ENCODE peak calls at places on chromosomes 4 and X, in six cellular contexts. D, I, C, J, N and A are unnamed samples.

GRCh38 chr4:153232768-153233167 is 28.5 kb downstream of the TRIM2 start:
- DNase-seq in D (no peak), I (no peak), C (peak), J (no peak), N (peak), A (no peak)

GRCh38 chrX:98299785-98300184 is 1416.1 kb downstream of the RPA4 start:
- DNase-seq in D (no peak), I (no peak), C (no peak), J (peak), N (no peak), A (no peak)

GRCh38 chr4:188037003-188037713 is 41.6 kb downstream of the ZFP42 start:
- DNase-seq in D (no peak), I (no peak), C (no peak), J (no peak), N (no peak), A (no peak)

GRCh38 chr4:185005209-185005819 is 13.0 kb upstream of the HELT start:
- DNase-seq in D (peak), I (peak), C (peak), J (peak), N (peak), A (peak)

GRCh38 chrX:136750364-136750763 is 30.4 kb downstream of the ARHGEF6 start:
- DNase-seq in D (no peak), I (no peak), C (no peak), J (peak), N (no peak), A (no peak)

GRCh38 chr4:10584042-10584441 is 100.5 kb downstream of the CLNK start:
- DNase-seq in D (no peak), I (no peak), C (no peak), J (peak), N (no peak), A (peak)

GRCh38 chr4:84632092-84632491 is 49.2 kb downstream of the CDS1 start:
- DNase-seq in D (no peak), I (no peak), C (no peak), J (peak), N (no peak), A (peak)

GRCh38 chr4:3369781-3370660 is 71.7 kb upstream of the HGFAC start:
- DNase-seq in D (no peak), I (peak), C (no peak), J (peak), N (peak), A (peak)

GRCh38 chrX:132963846-132964245 is 5.4 kb upstream of the HS6ST2 start:
- DNase-seq in D (no peak), I (no peak), C (no peak), J (no peak), N (no peak), A (no peak)

GRCh38 chrX:120200851-120201250 is 42.4 kb downstream of the RHOXF2 start:
- DNase-seq in D (no peak), I (no peak), C (no peak), J (no peak), N (no peak), A (no peak)

GRCh38 chr4:72770708-72771107 is 201.7 kb upstream of the ADAMTS3 start:
- DNase-seq in D (no peak), I (no peak), C (no peak), J (no peak), N (no peak), A (no peak)

GRCh38 chrX:72005046-72005445 is 94.4 kb downstream of the NHSL2 start:
- DNase-seq in D (no peak), I (no peak), C (no peak), J (no peak), N (no peak), A (no peak)

GRCh38 chrX:11386001-11386523 is 92.8 kb downstream of the AMELX start:
- DNase-seq in D (no peak), I (no peak), C (no peak), J (peak), N (no peak), A (no peak)

GRCh38 chrX:101397779-101398178 is 7.0 kb downstream of the RPL36A start:
- DNase-seq in D (no peak), I (no peak), C (no peak), J (no peak), N (no peak), A (no peak)

DNA sequence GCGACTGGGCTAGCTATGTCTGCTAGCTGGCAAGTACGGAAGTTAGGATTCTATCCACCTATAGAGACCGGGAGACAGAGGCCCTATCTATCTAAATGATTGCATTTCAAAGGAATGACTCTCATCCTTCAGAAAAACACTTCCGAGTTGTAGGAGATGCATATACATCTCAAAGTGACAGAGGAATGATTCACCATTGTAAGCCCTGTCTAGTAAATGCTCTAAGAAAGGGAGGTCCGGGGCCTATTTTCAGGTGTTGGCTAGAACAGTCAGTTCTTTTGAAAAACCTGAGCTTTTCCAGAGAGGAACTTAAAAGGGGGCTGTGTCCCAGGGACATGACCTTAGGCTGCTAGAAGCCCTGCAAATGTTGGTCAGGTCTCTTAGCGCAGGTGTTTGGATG is 262.9 kb upstream of the IL1RAPL1 start:
- DNase-seq in D (no peak), I (no peak), C (no peak), J (no peak), N (no peak), A (no peak)
- H3K4me3 ChIP-seq in D (no peak), I (no peak), C (no peak), J (no peak), N (no peak), A (no peak)

GRCh38 chr4:158912390-158913175 is 143.8 kb downstream of the FNIP2 start:
- DNase-seq in D (no peak), I (no peak), C (no peak), J (no peak), N (no peak), A (no peak)

GRCh38 chr4:158915683-158916241 is 146.9 kb downstream of the FNIP2 start:
- DNase-seq in D (no peak), I (no peak), C (no peak), J (no peak), N (no peak), A (no peak)

GRCh38 chr4:158914178-158914577 is 145.4 kb downstream of the FNIP2 start:
- DNase-seq in D (no peak), I (no peak), C (no peak), J (peak), N (no peak), A (no peak)

DNA sequence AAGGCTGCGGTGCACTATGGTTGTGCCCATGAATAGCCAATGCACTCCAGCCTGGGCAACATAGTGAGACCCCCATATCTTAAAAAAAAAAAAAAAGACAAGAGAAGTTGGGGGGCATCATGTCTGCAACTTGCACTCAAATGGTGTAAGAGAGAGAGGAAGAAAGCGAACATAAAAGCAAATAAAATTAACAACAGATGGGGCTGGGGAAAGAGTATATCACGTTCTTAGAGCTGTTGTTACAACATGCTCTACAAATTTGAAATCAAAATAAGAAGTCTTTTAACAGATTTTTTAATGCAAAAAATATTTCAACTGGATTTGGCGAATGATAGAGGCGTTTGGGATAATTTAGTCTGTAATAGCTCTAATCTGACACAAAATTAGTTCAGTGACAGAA is 144.9 kb downstream of the FNIP2 start:
- DNase-seq in D (no peak), I (no peak), C (no peak), J (no peak), N (no peak), A (no peak)
- H3K4me3 ChIP-seq in D (no peak), I (no peak), C (no peak), J (no peak), N (no peak), A (no peak)

DNA sequence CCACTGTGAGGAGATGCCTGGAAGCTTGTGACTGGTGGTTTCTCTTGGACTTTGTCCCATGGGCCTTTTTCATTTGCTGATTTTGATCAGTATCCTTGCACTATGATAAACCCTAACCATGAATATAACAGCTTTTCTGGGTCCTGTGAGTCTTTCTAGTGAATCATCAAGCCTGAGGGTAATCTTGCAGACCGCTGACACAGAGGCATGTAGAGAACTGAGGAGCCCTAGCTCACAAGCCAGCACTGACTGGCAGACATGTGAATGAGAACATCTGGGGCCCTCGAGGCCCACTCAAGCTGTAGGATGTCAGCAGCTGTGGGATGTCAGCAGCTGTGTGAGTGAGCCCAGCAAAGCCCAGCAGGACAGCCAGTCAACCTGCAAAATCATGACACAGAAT is 36.7 kb downstream of the HMGB3 start:
- DNase-seq in D (no peak), I (no peak), C (no peak), J (no peak), N (no peak), A (no peak)
- H3K4me3 ChIP-seq in D (no peak), I (no peak), C (no peak), J (no peak), N (no peak), A (no peak)

GRCh38 chr4:118036336-118036735 is 2.0 kb downstream of the NDST3 start:
- DNase-seq in D (no peak), I (no peak), C (no peak), J (no peak), N (no peak), A (no peak)

GRCh38 chr4:118034061-118034785 is at the start of gene NDST3:
- DNase-seq in D (peak), I (no peak), C (peak), J (peak), N (no peak), A (peak)

GRCh38 chr4:118035309-118035708 is 1.0 kb downstream of the NDST3 start:
- DNase-seq in D (no peak), I (no peak), C (no peak), J (no peak), N (no peak), A (no peak)

GRCh38 chr4:118032691-118033090 is 1.6 kb upstream of the NDST3 start:
- DNase-seq in D (peak), I (no peak), C (peak), J (peak), N (no peak), A (no peak)

GRCh38 chr4:118033148-118034060 is 882 bp upstream of the NDST3 start:
- DNase-seq in D (peak), I (no peak), C (peak), J (peak), N (no peak), A (peak)
- H3K4me3 ChIP-seq in D (peak), I (no peak), C (peak), J (peak), N (peak), A (peak)

GRCh38 chrX:15719324-15719968 is 18.6 kb upstream of the CA5B start:
- DNase-seq in D (no peak), I (no peak), C (no peak), J (no peak), N (no peak), A (no peak)
- H3K4me3 ChIP-seq in D (no peak), I (no peak), C (no peak), J (no peak), N (no peak), A (no peak)